ENCODE peak calls at places on chromosomes 4 and X, in five cellular contexts. H, X, C, Y and Z are unnamed samples.

GRCh38 chr4:128517739-128518510 is 230.3 kb upstream of the PGRMC2 start:
- DNase-seq in H (no peak), X (peak; percentile 53), C (no peak), Y (peak; percentile 89), Z (peak; percentile 73)

GRCh38 chr4:68874507-68874906 is 58.7 kb downstream of the UGT2B10 start:
- DNase-seq in H (no peak), X (no peak), C (no peak), Y (no peak), Z (no peak)

GRCh38 chrX:110944323-110944761 is 148.7 kb upstream of the CHRDL1 start:
- DNase-seq in H (no peak), X (peak; percentile 50), C (no peak), Y (no peak), Z (peak; percentile 7)

GRCh38 chrX:20620301-20620700 is 353.6 kb upstream of the RPS6KA3 start:
- DNase-seq in H (no peak), X (no peak), C (no peak), Y (no peak), Z (no peak)

GRCh38 chr4:123453006-123453685 is 56.6 kb downstream of the SPRY1 start:
- DNase-seq in H (no peak), X (no peak), C (no peak), Y (no peak), Z (no peak)

GRCh38 chr4:138595731-138596465 is 353.7 kb upstream of the SLC7A11 start:
- DNase-seq in H (no peak), X (no peak), C (no peak), Y (no peak), Z (no peak)

GRCh38 chrX:70262952-70263567 is 3.1 kb upstream of the P2RY4 start:
- DNase-seq in H (no peak), X (no peak), C (peak; percentile 1), Y (no peak), Z (peak; percentile 33)

GRCh38 chr4:21879187-21879586 is 69.4 kb downstream of the KCNIP4 start:
- DNase-seq in H (no peak), X (no peak), C (no peak), Y (no peak), Z (no peak)

GRCh38 chr4:133960975-133961374 is 240.6 kb downstream of the PABPC4L start:
- DNase-seq in H (no peak), X (no peak), C (no peak), Y (no peak), Z (no peak)

GRCh38 chrX:124540474-124540873 is 194.1 kb downstream of the SH2D1A start:
- DNase-seq in H (no peak), X (no peak), C (no peak), Y (no peak), Z (no peak)

GRCh38 chr4:163697121-163697520 is 202.6 kb downstream of the TMA16 start:
- DNase-seq in H (no peak), X (no peak), C (no peak), Y (no peak), Z (no peak)

DNA sequence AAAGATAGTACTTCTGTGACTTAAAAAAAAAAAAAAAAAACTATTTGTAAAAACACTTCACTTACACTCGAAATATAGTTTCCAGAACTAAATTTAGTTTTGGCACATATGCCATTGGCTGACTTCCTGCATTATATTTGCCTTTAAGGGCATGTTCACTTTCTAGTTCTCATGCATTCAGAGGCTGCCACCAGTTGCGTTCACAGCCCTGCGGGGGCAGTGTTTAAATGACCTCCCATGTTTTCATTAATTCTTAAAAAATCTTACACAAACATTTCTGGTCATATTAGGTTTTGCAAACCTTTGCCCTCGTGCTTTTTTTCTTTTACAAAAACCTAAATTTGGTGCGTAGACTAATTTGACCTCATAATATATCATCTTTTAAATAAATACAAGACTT is 12.5 kb upstream of the ARHGAP6 start:
- DNase-seq in H (no peak), X (no peak), C (no peak), Y (no peak), Z (no peak)
- TF ChIP-seq CTCF in H (peak; percentile 23), X (peak; percentile 35), C (no peak), Y (peak; percentile 28), Z (no peak)

DNA sequence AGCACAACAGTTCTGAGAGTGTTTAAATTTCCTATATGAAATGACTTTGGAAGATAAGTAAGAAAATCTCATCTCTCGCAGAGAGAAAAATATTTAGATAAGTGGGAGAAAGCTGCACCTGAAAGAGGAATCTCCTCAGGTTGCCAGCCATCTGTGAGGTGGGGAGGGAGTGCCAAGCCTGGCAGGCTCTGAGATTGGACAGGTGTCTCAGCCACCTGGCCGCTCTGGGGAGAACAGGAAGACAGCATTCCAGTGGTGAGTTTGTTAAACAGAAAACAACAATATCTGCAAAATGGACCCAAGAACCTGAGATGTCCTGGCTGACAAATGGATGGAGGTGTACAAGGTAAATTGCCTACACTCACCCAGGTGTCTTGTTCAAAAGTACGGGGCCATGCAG is 31.3 kb downstream of the EMCN start:
- DNase-seq in H (no peak), X (no peak), C (no peak), Y (no peak), Z (no peak)
- TF ChIP-seq CTCF in H (no peak), X (no peak), C (no peak), Y (no peak), Z (no peak)

GRCh38 chr4:181569553-181569952 is 673.6 kb upstream of the TENM3 start:
- DNase-seq in H (no peak), X (no peak), C (no peak), Y (peak; percentile 32), Z (peak; percentile 31)
- TF ChIP-seq CTCF in H (peak; percentile 25), X (peak; percentile 12), C (no peak), Y (peak; percentile 62), Z (peak; percentile 26)

DNA sequence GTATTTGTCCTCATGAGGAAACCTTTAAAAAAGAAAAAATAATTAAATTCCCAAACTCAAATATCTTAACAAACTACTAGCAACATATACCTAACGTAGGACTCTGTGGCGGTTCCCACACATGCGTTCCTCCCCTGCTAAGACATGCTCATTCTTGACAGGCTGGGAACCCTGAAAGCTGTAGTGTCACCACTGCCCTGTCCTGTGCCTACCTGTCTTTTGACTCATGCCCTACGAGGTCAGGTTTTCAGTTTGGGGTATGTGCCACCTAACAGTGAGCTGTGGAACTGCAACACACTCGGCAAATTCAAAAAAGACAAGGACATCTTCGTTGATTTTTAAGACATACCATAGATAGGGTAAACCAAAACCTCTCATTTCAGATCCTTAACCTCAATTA is 17.8 kb downstream of the IDS start:
- DNase-seq in H (no peak), X (no peak), C (no peak), Y (no peak), Z (no peak)
- TF ChIP-seq CTCF in H (peak; percentile 55), X (no peak), C (no peak), Y (peak; percentile 28), Z (no peak)